ENCODE peak calls at places on chromosome 15, in seven cellular contexts. A is ovary, M is uterus, F is IMR-90, Z is transverse colon, J is stomach, N is A549. T is an unnamed sample.
A peak's percentile ranks its signal among the peaks of the same experiment; 100 is the strongest.

GRCh38 chr15:23564798-23565394 is 578 bp upstream of the MKRN3 start:
- DNase-seq in A (no peak), M (no peak), F (no peak), Z (no peak), J (no peak), N (no peak), T (no peak)

GRCh38 chr15:60444289-60444912 is 34.5 kb downstream of the ICE2 start:
- DNase-seq in A (no peak), M (no peak), F (peak; percentile 51), Z (no peak), J (no peak), N (peak; percentile 30), T (no peak)

GRCh38 chr15:42111924-42112323 is 17.6 kb upstream of the PLA2G4D start:
- DNase-seq in A (no peak), M (no peak), F (no peak), Z (no peak), J (no peak), N (no peak), T (no peak)

GRCh38 chr15:25611603-25612002 is 172.8 kb upstream of the UBE3A start:
- DNase-seq in A (no peak), M (no peak), F (peak; percentile 1), Z (no peak), J (no peak), N (no peak), T (peak; percentile 36)

GRCh38 chr15:68449389-68449788 is 17.4 kb upstream of the ITGA11 start:
- DNase-seq in A (no peak), M (no peak), F (no peak), Z (no peak), J (no peak), N (no peak), T (no peak)

GRCh38 chr15:39140060-39140604 is 440.7 kb upstream of the THBS1 start:
- DNase-seq in A (no peak), M (no peak), F (peak; percentile 98), Z (no peak), J (no peak), N (peak; percentile 50), T (no peak)

GRCh38 chr15:74502301-74502700 is 38.7 kb upstream of the ARID3B start:
- DNase-seq in A (no peak), M (no peak), F (no peak), Z (no peak), J (no peak), N (no peak), T (no peak)

GRCh38 chr15:69293741-69294615 is 4.7 kb upstream of the PAQR5 start:
- DNase-seq in A (no peak), M (no peak), F (no peak), Z (no peak), J (no peak), N (no peak), T (no peak)

GRCh38 chr15:68821190-68821897 is 649 bp upstream of the ANP32A start:
- DNase-seq in A (no peak), M (no peak), F (no peak), Z (no peak), J (no peak), N (peak; percentile 27), T (no peak)

GRCh38 chr15:89783861-89784685 is 7.9 kb downstream of the MESP2 start:
- DNase-seq in A (no peak), M (no peak), F (no peak), Z (peak; percentile 73), J (no peak), N (no peak), T (no peak)

GRCh38 chr15:85168642-85169173 is 187.1 kb downstream of the PDE8A start:
- DNase-seq in A (no peak), M (no peak), F (peak; percentile 8), Z (peak; percentile 57), J (peak; percentile 82), N (peak; percentile 73), T (no peak)

DNA sequence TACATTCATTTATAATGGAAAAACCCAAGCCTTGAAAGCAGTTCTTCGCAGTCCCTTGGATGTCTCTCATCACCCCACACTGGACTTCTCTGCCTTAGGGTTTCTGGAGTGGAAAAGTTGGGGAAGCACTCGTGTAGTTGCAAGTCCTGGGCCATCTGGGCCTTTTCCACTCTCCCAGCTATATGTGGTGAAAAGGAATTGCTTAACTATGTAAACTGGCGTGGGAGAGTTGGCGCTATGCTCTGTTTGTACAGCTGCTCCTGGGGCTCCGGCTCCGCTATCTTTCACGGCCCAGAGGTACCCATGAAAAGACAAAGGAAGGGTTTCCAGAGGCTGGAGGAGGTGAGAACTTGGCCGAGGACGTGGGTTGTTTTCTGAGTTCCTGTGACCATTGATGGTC is 81.1 kb upstream of the MYZAP start:
- DNase-seq in A (no peak), M (no peak), F (peak; percentile 93), Z (no peak), J (peak; percentile 84), N (no peak), T (peak; percentile 70)
- TF ChIP-seq POLR2A in A (no peak), M (no peak), F (no peak), Z (no peak), J (no peak), N (no peak), T (no peak)

GRCh38 chr15:98778263-98778959 is 130.1 kb downstream of the IGF1R start:
- DNase-seq in A (no peak), M (no peak), F (no peak), Z (no peak), J (no peak), N (no peak), T (no peak)

GRCh38 chr15:98777426-98777825 is 129.1 kb downstream of the IGF1R start:
- DNase-seq in A (no peak), M (no peak), F (no peak), Z (no peak), J (no peak), N (no peak), T (no peak)

GRCh38 chr15:98776607-98777281 is 128.4 kb downstream of the IGF1R start:
- DNase-seq in A (peak; percentile 88), M (peak; percentile 44), F (peak; percentile 50), Z (no peak), J (peak; percentile 58), N (no peak), T (peak; percentile 49)

GRCh38 chr15:98779463-98780071 is 131.2 kb downstream of the IGF1R start:
- DNase-seq in A (peak; percentile 85), M (peak; percentile 78), F (peak; percentile 65), Z (peak; percentile 88), J (peak; percentile 85), N (peak; percentile 85), T (peak; percentile 86)

GRCh38 chr15:98778960-98779359 is 130.6 kb downstream of the IGF1R start:
- DNase-seq in A (no peak), M (no peak), F (no peak), Z (no peak), J (no peak), N (no peak), T (no peak)
- H3K27ac ChIP-seq in A (no peak overlapping the region), M (no peak overlapping the region), F (no peak overlapping the region), Z (no peak overlapping the region), J (peak overlapping the region; percentile 9), N (peak overlapping the region; percentile 73), T (peak overlapping the region; percentile 13)

GRCh38 chr15:78715930-78716329 is 74.9 kb upstream of the CHRNB4 start:
- DNase-seq in A (no peak), M (no peak), F (peak; percentile 82), Z (no peak), J (no peak), N (no peak), T (no peak)

GRCh38 chr15:78714890-78715289 is 73.9 kb upstream of the CHRNB4 start:
- DNase-seq in A (no peak), M (no peak), F (no peak), Z (no peak), J (no peak), N (no peak), T (no peak)

GRCh38 chr15:78715439-78715838 is 74.4 kb upstream of the CHRNB4 start:
- DNase-seq in A (no peak), M (no peak), F (no peak), Z (no peak), J (no peak), N (no peak), T (no peak)

GRCh38 chr15:78711638-78712037 is 70.6 kb upstream of the CHRNB4 start:
- DNase-seq in A (no peak), M (no peak), F (no peak), Z (no peak), J (no peak), N (no peak), T (no peak)

GRCh38 chr15:78712797-78713515 is 71.9 kb upstream of the CHRNB4 start:
- DNase-seq in A (no peak), M (no peak), F (no peak), Z (no peak), J (no peak), N (no peak), T (no peak)
- TF ChIP-seq POLR2A in A (no peak), M (no peak), F (no peak), Z (no peak), J (no peak), N (no peak), T (no peak)

GRCh38 chr15:70672081-70672480 is 91.3 kb downstream of the UACA start:
- DNase-seq in A (no peak), M (no peak), F (no peak), Z (no peak), J (no peak), N (no peak), T (no peak)
- H3K27ac ChIP-seq in A (no peak overlapping the region), M (no peak overlapping the region), F (no peak overlapping the region), Z (no peak overlapping the region), J (no peak overlapping the region), N (no peak overlapping the region), T (no peak overlapping the region)

DNA sequence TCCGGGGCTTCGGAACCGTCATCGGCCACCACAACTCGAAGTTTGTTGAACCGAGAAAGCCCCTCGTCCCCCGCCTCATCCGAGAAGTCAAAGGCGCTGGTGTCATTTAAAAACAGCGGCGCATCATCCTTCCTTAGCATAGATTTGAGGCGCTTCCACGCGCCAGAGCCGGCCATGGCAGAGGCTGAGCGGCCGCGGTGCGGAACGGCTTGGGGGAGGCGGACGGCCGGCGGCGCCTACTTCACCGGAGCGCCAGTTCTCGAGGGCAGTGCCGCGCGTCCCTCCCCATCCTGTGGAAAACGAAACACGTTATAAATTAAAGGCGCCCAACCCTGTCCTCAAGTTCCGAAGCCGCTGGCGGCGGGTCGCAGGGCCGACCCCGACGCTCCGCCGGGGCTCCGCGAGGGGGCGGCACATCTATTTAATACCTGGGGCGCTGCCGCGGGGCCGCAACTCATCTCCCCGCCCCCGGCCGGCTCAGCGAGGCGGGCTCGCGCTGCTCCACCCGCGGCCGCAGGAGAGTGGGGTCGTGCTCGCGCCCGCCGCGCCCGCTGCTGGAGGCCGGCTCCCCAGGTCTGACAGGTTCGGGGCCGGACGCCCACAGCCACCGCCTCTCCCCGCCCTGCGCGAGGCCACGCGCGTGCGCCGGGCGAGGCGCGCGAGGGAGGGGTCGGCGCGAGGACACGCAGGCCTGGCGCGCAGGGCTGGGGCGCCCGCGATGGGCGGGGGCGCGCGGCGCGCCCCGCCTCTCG is at the start of gene SLC30A4:
- DNase-seq in A (peak; percentile 83), M (peak; percentile 78), F (peak; percentile 42), Z (peak; percentile 83), J (peak; percentile 67), N (peak; percentile 28), T (peak; percentile 71)
- TF ChIP-seq POLR2A in A (peak; percentile 28), M (peak; percentile 74), F (no peak), Z (no peak), J (no peak), N (peak; percentile 40), T (peak; percentile 75)

T was measured in heart left ventricle.